ENCODE peak calls at places on chromosome 2, in nine cellular contexts. One of them, this sample, is unnamed.

GRCh38 chr2:118772487-118773200 is 74.8 kb downstream of the EN1 start:
- DNase-seq in posterior cingulate gyrus: no peak
- DNase-seq in cardiac muscle cell: no peak
- DNase-seq in hippocampal formation: no peak
- DNase-seq in C1 segment of cervical spinal cord: no peak
- DNase-seq in activated naive CD8-positive, alpha-beta T cell treated with anti-CD3 and anti-CD28 coated beads, Interleukin-2, amount 50 U/mL, for 16 hours: no peak
- DNase-seq in skeletal muscle cell: no peak
- DNase-seq in AG09309: no peak
- DNase-seq in mesendoderm: no peak
- DNase-seq in this sample: no peak

GRCh38 chr2:181573140-181573736 is 83.7 kb downstream of the CERKL start:
- DNase-seq in mesendoderm: peak; percentile 42
- DNase-seq in hippocampal formation: no peak
- DNase-seq in cardiac muscle cell: peak; percentile 60
- DNase-seq in AG09309: peak; percentile 10
- DNase-seq in posterior cingulate gyrus: no peak
- DNase-seq in skeletal muscle cell: no peak
- DNase-seq in C1 segment of cervical spinal cord: no peak
- DNase-seq in activated naive CD8-positive, alpha-beta T cell treated with anti-CD3 and anti-CD28 coated beads, Interleukin-2, amount 50 U/mL, for 16 hours: no peak
- DNase-seq in this sample: no peak

GRCh38 chr2:46270384-46270783 is 26.8 kb upstream of the EPAS1 start:
- DNase-seq in hippocampal formation: no peak
- DNase-seq in mesendoderm: peak; percentile 89
- DNase-seq in AG09309: no peak
- DNase-seq in C1 segment of cervical spinal cord: no peak
- DNase-seq in activated naive CD8-positive, alpha-beta T cell treated with anti-CD3 and anti-CD28 coated beads, Interleukin-2, amount 50 U/mL, for 16 hours: no peak
- DNase-seq in posterior cingulate gyrus: no peak
- DNase-seq in cardiac muscle cell: no peak
- DNase-seq in skeletal muscle cell: no peak
- DNase-seq in this sample: no peak

GRCh38 chr2:289362-290089 is 1.6 kb upstream of the ALKAL2 start:
- DNase-seq in AG09309: no peak
- DNase-seq in C1 segment of cervical spinal cord: no peak
- DNase-seq in activated naive CD8-positive, alpha-beta T cell treated with anti-CD3 and anti-CD28 coated beads, Interleukin-2, amount 50 U/mL, for 16 hours: no peak
- DNase-seq in mesendoderm: peak; percentile 31
- DNase-seq in skeletal muscle cell: no peak
- DNase-seq in cardiac muscle cell: peak; percentile 9
- DNase-seq in posterior cingulate gyrus: peak; percentile 77
- DNase-seq in hippocampal formation: no peak
- DNase-seq in this sample: no peak

GRCh38 chr2:150698016-150698661 is 210.7 kb upstream of the RND3 start:
- DNase-seq in mesendoderm: no peak
- DNase-seq in skeletal muscle cell: peak; percentile 34
- DNase-seq in cardiac muscle cell: peak; percentile 39
- DNase-seq in C1 segment of cervical spinal cord: no peak
- DNase-seq in posterior cingulate gyrus: no peak
- DNase-seq in hippocampal formation: no peak
- DNase-seq in AG09309: peak; percentile 90
- DNase-seq in activated naive CD8-positive, alpha-beta T cell treated with anti-CD3 and anti-CD28 coated beads, Interleukin-2, amount 50 U/mL, for 16 hours: no peak
- DNase-seq in this sample: no peak

GRCh38 chr2:167310442-167310841 is 422.2 kb downstream of the XIRP2 start:
- DNase-seq in skeletal muscle cell: no peak
- DNase-seq in hippocampal formation: no peak
- DNase-seq in mesendoderm: peak; percentile 75
- DNase-seq in activated naive CD8-positive, alpha-beta T cell treated with anti-CD3 and anti-CD28 coated beads, Interleukin-2, amount 50 U/mL, for 16 hours: no peak
- DNase-seq in AG09309: no peak
- DNase-seq in posterior cingulate gyrus: no peak
- DNase-seq in cardiac muscle cell: no peak
- DNase-seq in C1 segment of cervical spinal cord: no peak
- DNase-seq in this sample: no peak

GRCh38 chr2:174699993-174700766 is 64.1 kb downstream of the CHRNA1 start:
- DNase-seq in activated naive CD8-positive, alpha-beta T cell treated with anti-CD3 and anti-CD28 coated beads, Interleukin-2, amount 50 U/mL, for 16 hours: no peak
- DNase-seq in mesendoderm: peak; percentile 73
- DNase-seq in C1 segment of cervical spinal cord: no peak
- DNase-seq in hippocampal formation: no peak
- DNase-seq in cardiac muscle cell: peak; percentile 72
- DNase-seq in AG09309: no peak
- DNase-seq in skeletal muscle cell: no peak
- DNase-seq in posterior cingulate gyrus: no peak
- DNase-seq in this sample: no peak

GRCh38 chr2:219178377-219179175 is 501 bp downstream of the RETREG2 start:
- DNase-seq in C1 segment of cervical spinal cord: no peak
- DNase-seq in activated naive CD8-positive, alpha-beta T cell treated with anti-CD3 and anti-CD28 coated beads, Interleukin-2, amount 50 U/mL, for 16 hours: no peak
- DNase-seq in cardiac muscle cell: peak; percentile 47
- DNase-seq in hippocampal formation: peak; percentile 54
- DNase-seq in skeletal muscle cell: no peak
- DNase-seq in mesendoderm: peak; percentile 54
- DNase-seq in posterior cingulate gyrus: peak; percentile 87
- DNase-seq in AG09309: no peak
- DNase-seq in this sample: peak; percentile 30

GRCh38 chr2:62202019-62202722 is 6.3 kb downstream of the B3GNT2 start:
- DNase-seq in skeletal muscle cell: no peak
- DNase-seq in posterior cingulate gyrus: no peak
- DNase-seq in mesendoderm: no peak
- DNase-seq in cardiac muscle cell: no peak
- DNase-seq in activated naive CD8-positive, alpha-beta T cell treated with anti-CD3 and anti-CD28 coated beads, Interleukin-2, amount 50 U/mL, for 16 hours: no peak
- DNase-seq in C1 segment of cervical spinal cord: no peak
- DNase-seq in AG09309: no peak
- DNase-seq in hippocampal formation: no peak
- DNase-seq in this sample: no peak

GRCh38 chr2:72981516-72981915 is 64.2 kb downstream of the EMX1 start:
- DNase-seq in C1 segment of cervical spinal cord: no peak
- DNase-seq in hippocampal formation: no peak
- DNase-seq in cardiac muscle cell: no peak
- DNase-seq in posterior cingulate gyrus: peak; percentile 32
- DNase-seq in AG09309: no peak
- DNase-seq in activated naive CD8-positive, alpha-beta T cell treated with anti-CD3 and anti-CD28 coated beads, Interleukin-2, amount 50 U/mL, for 16 hours: no peak
- DNase-seq in skeletal muscle cell: no peak
- DNase-seq in mesendoderm: no peak
- DNase-seq in this sample: no peak

GRCh38 chr2:217729426-217730058 is 273.3 kb downstream of the TNS1 start:
- DNase-seq in skeletal muscle cell: no peak
- DNase-seq in hippocampal formation: no peak
- DNase-seq in mesendoderm: no peak
- DNase-seq in C1 segment of cervical spinal cord: no peak
- DNase-seq in posterior cingulate gyrus: no peak
- DNase-seq in AG09309: no peak
- DNase-seq in cardiac muscle cell: peak; percentile 18
- DNase-seq in activated naive CD8-positive, alpha-beta T cell treated with anti-CD3 and anti-CD28 coated beads, Interleukin-2, amount 50 U/mL, for 16 hours: no peak
- DNase-seq in this sample: no peak

GRCh38 chr2:62221141-62221540 is 25.2 kb downstream of the B3GNT2 start:
- DNase-seq in posterior cingulate gyrus: no peak
- DNase-seq in C1 segment of cervical spinal cord: no peak
- DNase-seq in AG09309: no peak
- DNase-seq in hippocampal formation: no peak
- DNase-seq in activated naive CD8-positive, alpha-beta T cell treated with anti-CD3 and anti-CD28 coated beads, Interleukin-2, amount 50 U/mL, for 16 hours: no peak
- DNase-seq in mesendoderm: no peak
- DNase-seq in cardiac muscle cell: peak; percentile 70
- DNase-seq in skeletal muscle cell: peak; percentile 56
- DNase-seq in this sample: no peak

This sample was measured in occipital lobe.